ENCODE peak calls at places on chromosomes 2 and 18, in six cellular contexts. Z is hepatocyte, A is pons, W is hippocampal formation, C is esophagus squamous epithelium, Q is tibial artery. L is an unnamed sample.

GRCh38 chr2:169478339-169478738 is 955 bp upstream of the BBS5 start:
- DNase-seq in Z (no peak), A (peak), W (peak), C (no peak), Q (no peak), L (no peak)

GRCh38 chr2:196407675-196408265 is 231.7 kb upstream of the CCDC150 start:
- DNase-seq in Z (no peak), A (no peak), W (peak), C (no peak), Q (no peak), L (no peak)

GRCh38 chr18:22032392-22032961 is 136.9 kb upstream of the GATA6 start:
- DNase-seq in Z (peak), A (no peak), W (no peak), C (no peak), Q (no peak), L (peak)

GRCh38 chr2:64492821-64493220 is 31.3 kb upstream of the AFTPH start:
- DNase-seq in Z (no peak), A (no peak), W (no peak), C (no peak), Q (no peak), L (no peak)

GRCh38 chr2:6233932-6234331 is 541.7 kb downstream of the SOX11 start:
- DNase-seq in Z (no peak), A (no peak), W (peak), C (no peak), Q (no peak), L (no peak)

GRCh38 chr2:217837001-217837491 is 165.7 kb downstream of the TNS1 start:
- DNase-seq in Z (peak), A (peak), W (peak), C (no peak), Q (peak), L (peak)

GRCh38 chr2:233422050-233422639 is 67.9 kb downstream of the DGKD start:
- DNase-seq in Z (peak), A (no peak), W (no peak), C (no peak), Q (no peak), L (no peak)

GRCh38 chr2:990970-991369 is 40.3 kb downstream of the SNTG2 start:
- DNase-seq in Z (no peak), A (no peak), W (no peak), C (no peak), Q (no peak), L (no peak)

GRCh38 chr2:69177063-69177771 is 164.2 kb downstream of the ANTXR1 start:
- DNase-seq in Z (peak), A (peak), W (no peak), C (no peak), Q (peak), L (no peak)

GRCh38 chr18:46419391-46420141 is 237.5 kb downstream of the LOXHD1 start:
- DNase-seq in Z (no peak), A (no peak), W (no peak), C (no peak), Q (no peak), L (no peak)

GRCh38 chr18:80147418-80148315 is 38.6 kb downstream of the ADNP2 start:
- DNase-seq in Z (no peak), A (peak), W (peak), C (peak), Q (peak), L (peak)

GRCh38 chr18:76410660-76411417 is 84.2 kb downstream of the ZNF516 start:
- DNase-seq in Z (no peak), A (no peak), W (no peak), C (no peak), Q (no peak), L (no peak)

GRCh38 chr2:118016911-118017310 is 3.0 kb upstream of the CCDC93 start:
- DNase-seq in Z (no peak), A (no peak), W (no peak), C (no peak), Q (peak), L (no peak)

GRCh38 chr2:201696151-201696659 is 2.2 kb downstream of the MPP4 start:
- DNase-seq in Z (no peak), A (peak), W (peak), C (no peak), Q (no peak), L (peak)

GRCh38 chr2:144111443-144111842 is 408.5 kb downstream of the ZEB2 start:
- DNase-seq in Z (no peak), A (no peak), W (no peak), C (no peak), Q (no peak), L (no peak)

GRCh38 chr2:121534007-121534406 is 3.3 kb downstream of the RNU4ATAC start:
- DNase-seq in Z (no peak), A (no peak), W (no peak), C (no peak), Q (no peak), L (no peak)

GRCh38 chr2:37376421-37377186 is 32.2 kb downstream of the QPCT start:
- DNase-seq in Z (peak), A (no peak), W (no peak), C (no peak), Q (peak), L (no peak)

GRCh38 chr2:167937403-167937802 is 310.0 kb downstream of the STK39 start:
- DNase-seq in Z (no peak), A (no peak), W (no peak), C (no peak), Q (no peak), L (no peak)

GRCh38 chr2:210546424-210547223 is 9.8 kb upstream of the CPS1 start:
- DNase-seq in Z (peak), A (peak), W (peak), C (no peak), Q (no peak), L (no peak)

GRCh38 chr2:9644603-9645002 is 13.8 kb upstream of the YWHAQ start:
- DNase-seq in Z (peak), A (no peak), W (no peak), C (no peak), Q (no peak), L (no peak)

GRCh38 chr2:10273215-10274175 is 29.2 kb upstream of the HPCAL1 start:
- DNase-seq in Z (no peak), A (no peak), W (no peak), C (no peak), Q (no peak), L (no peak)

GRCh38 chr2:118169359-118170005 is 81.2 kb downstream of the INSIG2 start:
- DNase-seq in Z (no peak), A (no peak), W (no peak), C (no peak), Q (peak), L (no peak)

GRCh38 chr2:210302326-210302725 is 12.6 kb downstream of the MYL1 start:
- DNase-seq in Z (no peak), A (no peak), W (no peak), C (no peak), Q (no peak), L (no peak)

GRCh38 chr2:70301344-70302194 is at the start of gene FAM136A:
- DNase-seq in Z (peak), A (peak), W (peak), C (peak), Q (peak), L (peak)

GRCh38 chr2:52115750-52116149 is 1083.8 kb upstream of the NRXN1 start:
- DNase-seq in Z (no peak), A (no peak), W (no peak), C (no peak), Q (no peak), L (no peak)

GRCh38 chr2:172906401-172906811 is 169.2 kb upstream of the MAP3K20 start:
- DNase-seq in Z (no peak), A (no peak), W (no peak), C (no peak), Q (no peak), L (no peak)

GRCh38 chr2:232574674-232575403 is 24.4 kb downstream of the EIF4E2 start:
- DNase-seq in Z (peak), A (no peak), W (no peak), C (no peak), Q (no peak), L (no peak)

GRCh38 chr2:124027182-124027581 is 2.1 kb downstream of the CNTNAP5 start:
- DNase-seq in Z (peak), A (peak), W (peak), C (no peak), Q (no peak), L (peak)

GRCh38 chr2:216034065-216034464 is 20.7 kb upstream of the MREG start:
- DNase-seq in Z (peak), A (peak), W (peak), C (no peak), Q (peak), L (peak)

GRCh38 chr2:175180701-175181103 is 808 bp downstream of the ATP5MC3 start:
- DNase-seq in Z (peak), A (no peak), W (no peak), C (no peak), Q (no peak), L (peak)